ENCODE peak calls at places on chromosome 14, in seven cellular contexts. J is NCI-H345; W is AML-193; R is colonic mucosa; D is ELR; C is cardiac muscle cell; A is stimulated activated CD4-positive, alpha-beta T cell treated with anti-CD3 and anti-CD28 coated beads, TNF-alpha, amount 100 ng/mL, for 4 hours. X is an unnamed sample.

GRCh38 chr14:32085845-32086383 is 8.8 kb downstream of the ARHGAP5 start:
- DNase-seq in R (no peak), J (no peak), C (no peak), D (no peak), A (no peak), W (no peak), X (no peak)

GRCh38 chr14:35390577-35391387 is 13.8 kb downstream of the NFKBIA start:
- DNase-seq in D (peak; percentile 64), J (peak; percentile 32), A (no peak), W (no peak), R (no peak), C (no peak), X (no peak)

GRCh38 chr14:94427016-94427613 is 25.5 kb downstream of the SERPINA11 start:
- DNase-seq in C (no peak), J (no peak), D (no peak), R (no peak), A (no peak), W (no peak), X (no peak)

GRCh38 chr14:105143451-105144230 is 24.9 kb downstream of the JAG2 start:
- DNase-seq in R (no peak), D (no peak), C (no peak), A (no peak), J (no peak), W (no peak), X (no peak)

GRCh38 chr14:101471723-101472517 is 89.4 kb upstream of the DIO3 start:
- DNase-seq in W (no peak), A (no peak), C (no peak), R (no peak), J (no peak), D (no peak), X (no peak)

GRCh38 chr14:96145116-96145864 is 59.3 kb upstream of the BDKRB2 start:
- DNase-seq in D (peak; percentile 80), A (no peak), J (no peak), W (no peak), C (peak; percentile 45), R (no peak), X (no peak)

GRCh38 chr14:67357583-67358354 is 1.8 kb downstream of the ATP6V1D start:
- DNase-seq in R (no peak), A (no peak), J (no peak), W (no peak), C (no peak), D (peak; percentile 52), X (no peak)

GRCh38 chr14:86722612-86723253 is 1192.8 kb downstream of the FLRT2 start:
- DNase-seq in W (no peak), R (no peak), A (no peak), D (no peak), J (no peak), C (no peak), X (no peak)

GRCh38 chr14:31934767-31935266 is 142.3 kb upstream of the ARHGAP5 start:
- DNase-seq in J (peak; percentile 72), C (peak; percentile 81), D (peak; percentile 56), R (peak; percentile 73), A (no peak), W (no peak), X (peak; percentile 54)

GRCh38 chr14:49879683-49880204 is 13.1 kb upstream of the ARF6 start:
- DNase-seq in R (peak; percentile 68), J (peak; percentile 56), A (peak; percentile 26), C (peak; percentile 75), W (peak; percentile 71), D (peak; percentile 85), X (no peak)

GRCh38 chr14:100155049-100155621 is 4.3 kb downstream of the DEGS2 start:
- DNase-seq in D (peak; percentile 54), W (peak; percentile 15), R (peak; percentile 69), C (peak; percentile 25), J (peak; percentile 28), A (no peak), X (no peak)

GRCh38 chr14:75984674-75985073 is 889 bp upstream of the IFT43 start:
- DNase-seq in J (no peak), W (no peak), A (no peak), C (no peak), D (no peak), R (no peak), X (no peak)

GRCh38 chr14:101171650-101172049 is 268.1 kb upstream of the RTL1 start:
- DNase-seq in A (no peak), C (no peak), R (no peak), W (no peak), D (no peak), J (no peak), X (no peak)

X was measured in breast epithelium.